ENCODE peak calls at places on chromosomes 1 and 21, in seven cellular contexts. Q is A549, D is breast epithelium, M is stomach, N is HCT116, Z is right lobe of liver, O is ovary. U is an unnamed sample.
A peak's percentile ranks its signal among the peaks of the same experiment; 100 is the strongest.

GRCh38 chr1:14758962-14759361 is 160.5 kb downstream of the KAZN start:
- DNase-seq in Z (no peak), D (no peak), N (no peak), M (no peak), O (no peak), Q (no peak), U (no peak)

GRCh38 chr21:45804809-45805313 is 161.3 kb downstream of the PCBP3 start:
- DNase-seq in Z (no peak), O (no peak), M (no peak), Q (no peak), D (no peak), N (no peak), U (no peak)

GRCh38 chr1:48817505-48818114 is 40.9 kb upstream of the BEND5 start:
- DNase-seq in O (peak; percentile 44), D (no peak), N (peak; percentile 8), Z (peak; percentile 68), M (peak; percentile 71), Q (peak; percentile 8), U (peak; percentile 54)

GRCh38 chr1:182816863-182817262 is 22.3 kb upstream of the DHX9 start:
- DNase-seq in D (no peak), Q (no peak), O (no peak), N (no peak), Z (no peak), M (no peak), U (no peak)

GRCh38 chr1:222048030-222048632 is 306.2 kb upstream of the DUSP10 start:
- DNase-seq in Q (no peak), O (no peak), Z (no peak), D (no peak), M (no peak), N (no peak), U (no peak)

GRCh38 chr1:205543351-205544305 is 39.2 kb downstream of the CDK18 start:
- DNase-seq in Q (no peak), D (peak; percentile 81), Z (no peak), O (peak; percentile 67), N (no peak), M (peak; percentile 82), U (peak; percentile 85)

GRCh38 chr1:56413671-56414199 is 165.6 kb downstream of the PLPP3 start:
- DNase-seq in M (no peak), O (no peak), D (no peak), Q (no peak), Z (no peak), N (no peak), U (no peak)

GRCh38 chr1:119984771-119985170 is 84.7 kb downstream of the NOTCH2 start:
- DNase-seq in Q (no peak), N (no peak), O (no peak), Z (no peak), M (no peak), D (no peak), U (no peak)

GRCh38 chr21:29378814-29379213 is 80.1 kb downstream of the BACH1 start:
- DNase-seq in N (no peak), Z (no peak), O (no peak), D (no peak), Q (no peak), M (peak; percentile 34), U (no peak)

GRCh38 chr1:160085686-160086089 is 4.3 kb downstream of the KCNJ9 start:
- DNase-seq in D (peak; percentile 74), Q (peak; percentile 94), N (peak; percentile 44), Z (peak; percentile 82), M (peak; percentile 83), O (peak; percentile 54), U (peak; percentile 88)

GRCh38 chr1:109926662-109927300 is 16.1 kb downstream of the CSF1 start:
- DNase-seq in M (peak; percentile 25), D (no peak), O (no peak), Z (no peak), Q (no peak), N (no peak), U (no peak)

GRCh38 chr1:180156631-180157091 is 2.0 kb downstream of the QSOX1 start:
- DNase-seq in Q (no peak), D (no peak), Z (no peak), N (no peak), O (no peak), M (no peak), U (no peak)

GRCh38 chr21:33543505-33544129 is 779 bp downstream of the SON start:
- DNase-seq in O (no peak), M (peak; percentile 72), N (no peak), D (peak; percentile 71), Q (no peak), Z (peak; percentile 80), U (peak; percentile 80)

GRCh38 chr1:164790081-164790480 is 231.1 kb downstream of the PBX1 start:
- DNase-seq in Q (no peak), Z (no peak), D (no peak), O (no peak), N (no peak), M (no peak), U (no peak)

GRCh38 chr1:205514211-205515142 is 10.0 kb downstream of the CDK18 start:
- DNase-seq in Q (no peak), M (no peak), N (no peak), Z (no peak), D (no peak), O (no peak), U (no peak)

GRCh38 chr1:157948547-157949152 is 44.8 kb upstream of the KIRREL1 start:
- DNase-seq in Z (no peak), M (no peak), O (no peak), N (peak; percentile 43), D (no peak), Q (no peak), U (peak; percentile 31)

GRCh38 chr1:149877211-149877946 is 22.0 kb upstream of the BOLA1 start:
- DNase-seq in N (no peak), O (no peak), M (no peak), Q (no peak), D (no peak), Z (no peak), U (no peak)

GRCh38 chr1:22420456-22421053 is 31.1 kb upstream of the ZBTB40 start:
- DNase-seq in Z (peak; percentile 87), D (peak; percentile 82), O (peak; percentile 71), M (peak; percentile 88), Q (peak; percentile 84), N (peak; percentile 66), U (peak; percentile 89)

GRCh38 chr1:56258395-56258794 is 321.0 kb downstream of the PLPP3 start:
- DNase-seq in D (no peak), Q (no peak), O (no peak), M (no peak), Z (no peak), N (no peak), U (no peak)

GRCh38 chr1:205577874-205578658 is 53.7 kb downstream of the ELK4 start:
- DNase-seq in Z (no peak), N (no peak), M (peak; percentile 10), D (no peak), Q (no peak), O (peak; percentile 46), U (no peak)

GRCh38 chr1:41046347-41046775 is 24.8 kb upstream of the SLFNL1 start:
- DNase-seq in Z (no peak), M (peak; percentile 76), O (no peak), N (no peak), D (peak; percentile 69), Q (no peak), U (no peak)

DNA sequence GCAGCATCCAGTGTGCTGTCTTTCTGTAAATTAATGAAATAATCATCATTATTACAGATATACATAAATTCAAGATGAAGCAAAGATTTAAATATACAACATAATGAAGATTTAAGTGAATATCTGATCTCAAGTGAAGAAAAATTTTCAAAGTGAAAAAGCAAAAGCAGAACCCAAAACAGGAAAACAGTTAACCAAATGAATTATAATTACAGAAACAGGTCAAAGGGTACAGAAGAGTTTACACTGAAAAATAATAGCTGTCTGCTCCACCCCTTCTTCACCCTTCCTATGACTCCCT is 44.8 kb upstream of the GTF2B start:
- DNase-seq in N (no peak), D (no peak), M (no peak), Q (no peak), Z (no peak), O (no peak), U (no peak)
- TF ChIP-seq CTCF in N (no peak), D (peak; percentile 3), M (no peak), Q (no peak), Z (no peak), O (no peak), U (no peak)

DNA sequence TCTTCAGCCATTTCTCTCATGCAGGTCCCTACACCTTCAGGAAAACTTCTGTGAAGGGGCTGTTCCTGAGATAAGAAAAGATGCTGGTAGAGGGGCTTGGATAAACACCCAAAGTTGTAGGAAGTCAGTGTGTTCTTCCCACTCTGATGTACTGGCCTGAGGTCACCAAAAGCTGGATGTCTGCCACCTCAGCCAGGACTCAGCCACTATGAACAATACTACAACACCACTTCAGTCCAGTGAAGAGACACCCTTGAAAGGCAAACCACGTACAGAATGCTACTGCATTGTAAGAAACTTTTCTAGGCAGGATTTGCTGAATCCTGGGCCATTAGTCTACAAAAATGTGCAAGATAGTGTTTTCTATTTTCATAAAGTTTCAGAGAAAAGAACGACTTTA is 2.4 kb downstream of the PTPN14 start:
- DNase-seq in M (peak; percentile 76), O (peak; percentile 67), Q (no peak), Z (no peak), D (no peak), N (no peak), U (peak; percentile 69)
- H3K4me3 ChIP-seq in M (peak overlapping the region; percentile 78), O (no peak overlapping the region), Q (no peak overlapping the region), Z (no peak overlapping the region), D (peak overlapping the region; percentile 96), N (no peak overlapping the region), U (peak overlapping the region; percentile 91)

DNA sequence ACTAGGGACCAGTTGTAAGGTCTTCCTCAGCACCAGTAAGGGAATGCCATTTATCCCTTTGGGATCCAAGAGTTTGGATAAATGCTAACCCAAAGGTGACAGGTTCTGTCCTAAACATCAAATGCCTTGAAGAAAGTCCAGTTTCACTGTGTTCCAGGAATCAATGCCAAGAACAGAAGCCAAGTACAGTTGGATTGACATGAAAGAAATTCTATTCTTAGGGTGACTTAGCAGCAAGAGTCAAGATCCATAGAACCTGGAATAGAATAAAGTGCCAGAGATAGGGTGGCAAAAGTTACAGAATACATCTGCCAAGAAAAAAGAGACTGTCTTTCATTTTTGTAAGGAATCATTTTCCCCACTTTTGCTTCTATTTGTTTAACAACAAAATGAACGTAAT is 94.9 kb upstream of the ADAMTS5 start:
- DNase-seq in Q (no peak), N (no peak), M (no peak), Z (no peak), O (no peak), D (no peak), U (no peak)
- TF ChIP-seq POLR2A in Q (no peak), N (no peak), M (no peak), Z (no peak), O (no peak), D (no peak), U (no peak)

DNA sequence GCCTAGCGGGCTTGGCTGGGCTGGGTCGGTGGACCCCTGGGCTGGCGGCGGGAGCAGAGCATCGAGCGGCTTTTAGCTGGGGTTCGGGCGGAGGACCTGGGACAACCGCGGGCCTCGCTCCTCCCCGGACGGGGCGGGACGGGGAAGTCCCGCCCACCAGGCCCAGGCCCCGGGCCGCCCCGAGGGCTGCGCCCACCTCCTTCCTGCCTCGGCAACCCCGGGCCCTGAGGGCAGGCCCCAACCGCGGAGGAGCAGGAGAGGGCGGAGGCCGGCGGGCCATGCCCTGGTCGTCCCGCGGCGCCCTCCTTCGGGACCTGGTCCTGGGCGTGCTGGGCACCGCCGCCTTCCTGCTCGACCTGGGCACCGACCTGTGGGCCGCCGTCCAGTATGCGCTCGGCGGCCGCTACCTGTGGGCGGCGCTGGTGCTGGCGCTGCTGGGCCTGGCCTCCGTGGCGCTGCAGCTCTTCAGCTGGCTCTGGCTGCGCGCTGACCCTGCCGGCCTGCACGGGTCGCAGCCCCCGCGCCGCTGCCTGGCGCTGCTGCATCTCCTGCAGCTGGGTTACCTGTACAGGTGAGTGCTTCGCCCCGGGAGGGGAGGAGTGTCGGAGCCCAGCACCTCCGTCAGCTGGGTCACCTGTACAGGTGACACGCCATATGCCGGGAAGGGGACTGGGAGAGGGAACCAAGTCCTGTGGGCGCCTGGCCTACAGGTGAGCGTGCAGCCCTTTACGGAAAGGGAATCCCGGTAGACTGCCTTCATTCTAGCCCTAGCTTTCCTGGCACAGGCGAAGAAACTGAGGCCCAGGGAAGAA is at the start of gene XKR8:
- DNase-seq in O (peak; percentile 76), M (peak; percentile 88), N (peak; percentile 70), D (peak; percentile 73), Q (peak; percentile 77), Z (peak; percentile 90), U (peak; percentile 88)
- TF ChIP-seq CTCF in O (peak; percentile 21), M (peak; percentile 52), N (peak; percentile 67), D (peak; percentile 48), Q (peak; percentile 32), Z (peak; percentile 42), U (peak; percentile 35)

U was measured in heart left ventricle.